ENCODE peak calls at places on chromosomes 4 and X, in six cellular contexts. One of them, this sample, is unnamed.

GRCh38 chrX:88586317-88586716 is 160.7 kb upstream of the CPXCR1 start:
- DNase-seq in WTC11: no peak
- DNase-seq in mesothelial cell of epicardium: no peak
- DNase-seq in AG04450: no peak
- DNase-seq in suprapubic skin: no peak
- DNase-seq in PC-3: no peak
- DNase-seq in this sample: no peak

GRCh38 chr4:110605077-110605476 is 17.8 kb downstream of the PITX2 start:
- DNase-seq in suprapubic skin: no peak
- DNase-seq in WTC11: no peak
- DNase-seq in PC-3: no peak
- DNase-seq in AG04450: no peak
- DNase-seq in mesothelial cell of epicardium: no peak
- DNase-seq in this sample: no peak

GRCh38 chrX:10477525-10477924 is 142.9 kb downstream of the MID1 start:
- DNase-seq in PC-3: no peak
- DNase-seq in WTC11: no peak
- DNase-seq in AG04450: no peak
- DNase-seq in mesothelial cell of epicardium: no peak
- DNase-seq in suprapubic skin: no peak
- DNase-seq in this sample: no peak

GRCh38 chr4:11079171-11079570 is 349.5 kb downstream of the HS3ST1 start:
- DNase-seq in AG04450: no peak
- DNase-seq in suprapubic skin: no peak
- DNase-seq in PC-3: peak
- DNase-seq in WTC11: no peak
- DNase-seq in mesothelial cell of epicardium: no peak
- DNase-seq in this sample: no peak

GRCh38 chr4:173504181-173504503 is 25.9 kb downstream of the HAND2 start:
- DNase-seq in AG04450: no peak
- DNase-seq in mesothelial cell of epicardium: no peak
- DNase-seq in suprapubic skin: peak
- DNase-seq in PC-3: peak
- DNase-seq in WTC11: no peak
- DNase-seq in this sample: no peak

GRCh38 chr4:168440442-168441264 is 39.6 kb downstream of the DDX60L start:
- DNase-seq in AG04450: no peak
- DNase-seq in mesothelial cell of epicardium: no peak
- DNase-seq in suprapubic skin: no peak
- DNase-seq in WTC11: no peak
- DNase-seq in PC-3: peak
- DNase-seq in this sample: no peak

GRCh38 chrX:132748909-132749308 is 209.5 kb downstream of the HS6ST2 start:
- DNase-seq in WTC11: no peak
- DNase-seq in suprapubic skin: no peak
- DNase-seq in AG04450: no peak
- DNase-seq in mesothelial cell of epicardium: no peak
- DNase-seq in PC-3: no peak
- DNase-seq in this sample: no peak

GRCh38 chr4:101010987-101011386 is 336.3 kb downstream of the PPP3CA start:
- DNase-seq in WTC11: no peak
- DNase-seq in PC-3: no peak
- DNase-seq in mesothelial cell of epicardium: no peak
- DNase-seq in suprapubic skin: no peak
- DNase-seq in AG04450: no peak
- DNase-seq in this sample: no peak

GRCh38 chr4:150948069-150948468 is 67.0 kb downstream of the LRBA start:
- DNase-seq in suprapubic skin: no peak
- DNase-seq in WTC11: no peak
- DNase-seq in PC-3: no peak
- DNase-seq in AG04450: no peak
- DNase-seq in mesothelial cell of epicardium: no peak
- DNase-seq in this sample: no peak

GRCh38 chrX:101206471-101206870 is 13.1 kb upstream of the DRP2 start:
- DNase-seq in PC-3: peak
- DNase-seq in mesothelial cell of epicardium: no peak
- DNase-seq in suprapubic skin: no peak
- DNase-seq in AG04450: no peak
- DNase-seq in WTC11: no peak
- DNase-seq in this sample: no peak

GRCh38 chrX:21225643-21226042 is 148.6 kb upstream of the CNKSR2 start:
- DNase-seq in PC-3: peak
- DNase-seq in AG04450: no peak
- DNase-seq in mesothelial cell of epicardium: no peak
- DNase-seq in suprapubic skin: no peak
- DNase-seq in WTC11: no peak
- DNase-seq in this sample: no peak

GRCh38 chr4:112735474-112735951 is 98.6 kb downstream of the LARP7 start:
- DNase-seq in PC-3: peak
- DNase-seq in AG04450: no peak
- DNase-seq in WTC11: no peak
- DNase-seq in mesothelial cell of epicardium: no peak
- DNase-seq in suprapubic skin: no peak
- DNase-seq in this sample: no peak

GRCh38 chrX:2828404-2829065 is at the start of gene GYG2:
- DNase-seq in mesothelial cell of epicardium: peak
- DNase-seq in WTC11: peak
- DNase-seq in suprapubic skin: no peak
- DNase-seq in AG04450: no peak
- DNase-seq in PC-3: no peak
- DNase-seq in this sample: no peak

GRCh38 chrX:39827959-39828358 is 269.8 kb downstream of the BCOR start:
- DNase-seq in WTC11: no peak
- DNase-seq in AG04450: no peak
- DNase-seq in PC-3: no peak
- DNase-seq in suprapubic skin: no peak
- DNase-seq in mesothelial cell of epicardium: no peak
- DNase-seq in this sample: no peak

GRCh38 chr4:82248903-82249632 is 124.7 kb downstream of the HNRNPD start:
- DNase-seq in suprapubic skin: no peak
- DNase-seq in AG04450: no peak
- DNase-seq in mesothelial cell of epicardium: no peak
- DNase-seq in WTC11: no peak
- DNase-seq in PC-3: no peak
- DNase-seq in this sample: no peak

GRCh38 chr4:186002853-186003252 is 66.1 kb upstream of the TLR3 start:
- DNase-seq in PC-3: no peak
- DNase-seq in mesothelial cell of epicardium: no peak
- DNase-seq in WTC11: no peak
- DNase-seq in suprapubic skin: no peak
- DNase-seq in AG04450: no peak
- DNase-seq in this sample: no peak

GRCh38 chrX:11064851-11065600 is 46.1 kb upstream of the HCCS start:
- DNase-seq in PC-3: peak
- DNase-seq in AG04450: peak
- DNase-seq in suprapubic skin: no peak
- DNase-seq in WTC11: no peak
- DNase-seq in mesothelial cell of epicardium: no peak
- DNase-seq in this sample: no peak

GRCh38 chrX:29721152-29721551 is 494.2 kb upstream of the MAGEB2 start:
- DNase-seq in suprapubic skin: no peak
- DNase-seq in WTC11: no peak
- DNase-seq in AG04450: no peak
- DNase-seq in PC-3: no peak
- DNase-seq in mesothelial cell of epicardium: no peak
- DNase-seq in this sample: no peak

GRCh38 chrX:71103110-71103983 is 3.2 kb downstream of the CXorf65 start:
- DNase-seq in AG04450: no peak
- DNase-seq in suprapubic skin: no peak
- DNase-seq in WTC11: peak
- DNase-seq in mesothelial cell of epicardium: no peak
- DNase-seq in PC-3: no peak
- DNase-seq in this sample: no peak

GRCh38 chrX:13719192-13719856 is 15.1 kb downstream of the TRAPPC2 start:
- DNase-seq in WTC11: no peak
- DNase-seq in suprapubic skin: no peak
- DNase-seq in mesothelial cell of epicardium: no peak
- DNase-seq in PC-3: no peak
- DNase-seq in AG04450: no peak
- DNase-seq in this sample: no peak

GRCh38 chr4:129526812-129527211 is 430.9 kb downstream of the C4orf33 start:
- DNase-seq in WTC11: no peak
- DNase-seq in PC-3: peak
- DNase-seq in AG04450: no peak
- DNase-seq in suprapubic skin: no peak
- DNase-seq in mesothelial cell of epicardium: no peak
- DNase-seq in this sample: no peak
- TF ChIP-seq CTCF in WTC11: no peak
- TF ChIP-seq CTCF in PC-3: peak
- TF ChIP-seq CTCF in AG04450: no peak
- TF ChIP-seq CTCF in suprapubic skin: no peak
- TF ChIP-seq CTCF in mesothelial cell of epicardium: no peak
- TF ChIP-seq CTCF in this sample: no peak

DNA sequence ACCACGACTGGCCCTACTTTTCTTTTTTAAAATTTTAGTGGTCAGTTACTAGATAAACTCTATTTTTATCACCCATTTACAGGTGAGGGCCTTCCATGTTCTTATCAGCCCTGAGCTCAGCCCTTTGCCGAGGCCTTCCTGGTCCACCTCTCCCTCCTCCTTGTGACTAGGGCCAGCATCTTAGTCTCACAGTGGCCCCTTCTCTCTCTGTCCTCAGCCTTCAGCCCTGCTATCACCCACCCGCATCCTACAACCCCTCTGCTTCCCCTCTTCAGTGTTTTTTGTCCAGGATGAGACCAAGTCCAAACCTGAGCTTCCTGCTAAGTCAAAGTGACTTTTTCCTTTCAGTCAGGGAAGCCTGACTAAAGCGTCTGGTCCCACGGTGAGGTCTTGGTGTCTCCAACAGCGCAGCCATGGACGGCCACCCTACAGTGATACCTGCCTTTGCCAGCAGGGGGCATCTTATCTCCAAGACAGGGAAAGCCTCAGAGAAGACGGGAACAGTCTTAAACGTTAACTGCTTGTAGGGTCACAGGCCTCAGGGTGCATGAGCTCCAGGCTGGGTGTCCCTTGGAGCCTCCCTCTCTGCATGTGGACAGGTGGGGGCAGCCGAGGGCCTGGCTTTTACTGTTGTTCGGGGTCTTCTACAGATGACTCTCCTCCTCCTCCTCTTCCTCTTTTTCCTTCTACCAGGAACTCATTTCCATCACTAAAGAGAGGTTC is 11.7 kb upstream of the GAGE10 start:
- DNase-seq in suprapubic skin: no peak
- DNase-seq in PC-3: peak
- DNase-seq in WTC11: peak
- DNase-seq in mesothelial cell of epicardium: no peak
- DNase-seq in AG04450: peak
- DNase-seq in this sample: peak
- TF ChIP-seq CTCF in suprapubic skin: peak
- TF ChIP-seq CTCF in PC-3: peak
- TF ChIP-seq CTCF in WTC11: peak
- TF ChIP-seq CTCF in mesothelial cell of epicardium: peak
- TF ChIP-seq CTCF in AG04450: peak
- TF ChIP-seq CTCF in this sample: no peak

GRCh38 chrX:32530802-32531403 is 680.4 kb downstream of the DMD start:
- DNase-seq in WTC11: no peak
- DNase-seq in AG04450: peak
- DNase-seq in mesothelial cell of epicardium: no peak
- DNase-seq in PC-3: peak
- DNase-seq in suprapubic skin: no peak
- DNase-seq in this sample: no peak
- TF ChIP-seq CTCF in WTC11: no peak
- TF ChIP-seq CTCF in AG04450: peak
- TF ChIP-seq CTCF in mesothelial cell of epicardium: peak
- TF ChIP-seq CTCF in PC-3: peak
- TF ChIP-seq CTCF in suprapubic skin: peak
- TF ChIP-seq CTCF in this sample: no peak

GRCh38 chrX:105190252-105190853 is 30.1 kb downstream of the TEX13A start:
- DNase-seq in PC-3: peak
- DNase-seq in WTC11: peak
- DNase-seq in mesothelial cell of epicardium: no peak
- DNase-seq in AG04450: no peak
- DNase-seq in suprapubic skin: no peak
- DNase-seq in this sample: no peak

GRCh38 chrX:105189093-105189492 is 31.4 kb downstream of the TEX13A start:
- DNase-seq in mesothelial cell of epicardium: no peak
- DNase-seq in WTC11: no peak
- DNase-seq in suprapubic skin: no peak
- DNase-seq in AG04450: no peak
- DNase-seq in PC-3: no peak
- DNase-seq in this sample: no peak

GRCh38 chrX:105191878-105192277 is 28.6 kb downstream of the TEX13A start:
- DNase-seq in AG04450: no peak
- DNase-seq in mesothelial cell of epicardium: no peak
- DNase-seq in WTC11: peak
- DNase-seq in suprapubic skin: no peak
- DNase-seq in PC-3: peak
- DNase-seq in this sample: no peak
- TF ChIP-seq CTCF in AG04450: peak
- TF ChIP-seq CTCF in mesothelial cell of epicardium: peak
- TF ChIP-seq CTCF in WTC11: no peak
- TF ChIP-seq CTCF in suprapubic skin: no peak
- TF ChIP-seq CTCF in PC-3: peak
- TF ChIP-seq CTCF in this sample: no peak

GRCh38 chr4:183659029-183659870 is at the start of the genes RWDD4 and TRAPPC11:
- DNase-seq in WTC11: peak
- DNase-seq in mesothelial cell of epicardium: peak
- DNase-seq in AG04450: peak
- DNase-seq in suprapubic skin: peak
- DNase-seq in PC-3: peak
- DNase-seq in this sample: peak
- TF ChIP-seq CTCF in WTC11: no peak
- TF ChIP-seq CTCF in mesothelial cell of epicardium: peak
- TF ChIP-seq CTCF in AG04450: peak
- TF ChIP-seq CTCF in suprapubic skin: peak
- TF ChIP-seq CTCF in PC-3: no peak
- TF ChIP-seq CTCF in this sample: no peak